ENCODE peak calls at places on chromosome X, in nine cellular contexts. One of them, this sample, is unnamed.

GRCh38 chrX:129706395-129707072 is 32.2 kb upstream of the XPNPEP2 start:
- DNase-seq in stromal cell of bone marrow: no peak
- DNase-seq in EL: peak
- DNase-seq in A172: peak
- DNase-seq in foreskin fibroblast: peak
- DNase-seq in KBM-7: no peak
- DNase-seq in suprapubic skin: no peak
- DNase-seq in HFFc6: no peak
- DNase-seq in tibial artery: peak
- DNase-seq in this sample: no peak

GRCh38 chrX:67619253-67619652 is 75.4 kb downstream of the AR start:
- DNase-seq in tibial artery: no peak
- DNase-seq in A172: peak
- DNase-seq in KBM-7: no peak
- DNase-seq in foreskin fibroblast: peak
- DNase-seq in suprapubic skin: no peak
- DNase-seq in stromal cell of bone marrow: no peak
- DNase-seq in HFFc6: peak
- DNase-seq in EL: peak
- DNase-seq in this sample: no peak

GRCh38 chrX:96394566-96394965 is 290.1 kb upstream of the DIAPH2 start:
- DNase-seq in tibial artery: no peak
- DNase-seq in HFFc6: peak
- DNase-seq in EL: peak
- DNase-seq in KBM-7: no peak
- DNase-seq in foreskin fibroblast: peak
- DNase-seq in stromal cell of bone marrow: no peak
- DNase-seq in A172: no peak
- DNase-seq in suprapubic skin: no peak
- DNase-seq in this sample: no peak

GRCh38 chrX:48966796-48967579 is 4.7 kb downstream of the KCND1 start:
- DNase-seq in foreskin fibroblast: peak
- DNase-seq in suprapubic skin: no peak
- DNase-seq in KBM-7: no peak
- DNase-seq in HFFc6: peak
- DNase-seq in A172: peak
- DNase-seq in stromal cell of bone marrow: no peak
- DNase-seq in EL: peak
- DNase-seq in tibial artery: no peak
- DNase-seq in this sample: no peak

GRCh38 chrX:27918799-27919198 is 62.5 kb downstream of the DCAF8L1 start:
- DNase-seq in suprapubic skin: no peak
- DNase-seq in tibial artery: no peak
- DNase-seq in KBM-7: peak
- DNase-seq in A172: peak
- DNase-seq in foreskin fibroblast: no peak
- DNase-seq in HFFc6: no peak
- DNase-seq in EL: no peak
- DNase-seq in stromal cell of bone marrow: no peak
- DNase-seq in this sample: no peak

GRCh38 chrX:136525738-136526606 is 6.0 kb upstream of the VGLL1 start:
- DNase-seq in EL: peak
- DNase-seq in tibial artery: peak
- DNase-seq in foreskin fibroblast: peak
- DNase-seq in suprapubic skin: no peak
- DNase-seq in stromal cell of bone marrow: peak
- DNase-seq in A172: peak
- DNase-seq in HFFc6: peak
- DNase-seq in KBM-7: no peak
- DNase-seq in this sample: no peak

GRCh38 chrX:28851871-28852270 is 264.6 kb downstream of the IL1RAPL1 start:
- DNase-seq in KBM-7: no peak
- DNase-seq in stromal cell of bone marrow: no peak
- DNase-seq in EL: no peak
- DNase-seq in suprapubic skin: no peak
- DNase-seq in A172: no peak
- DNase-seq in tibial artery: no peak
- DNase-seq in foreskin fibroblast: no peak
- DNase-seq in HFFc6: no peak
- DNase-seq in this sample: no peak

GRCh38 chrX:130887392-130887791 is 15.6 kb downstream of the ENOX2 start:
- DNase-seq in KBM-7: no peak
- DNase-seq in tibial artery: no peak
- DNase-seq in EL: no peak
- DNase-seq in suprapubic skin: no peak
- DNase-seq in foreskin fibroblast: no peak
- DNase-seq in A172: no peak
- DNase-seq in stromal cell of bone marrow: no peak
- DNase-seq in HFFc6: no peak
- DNase-seq in this sample: no peak

GRCh38 chrX:327660-328126 is 9.1 kb upstream of the GTPBP6 start:
- DNase-seq in HFFc6: no peak
- DNase-seq in suprapubic skin: peak
- DNase-seq in tibial artery: peak
- DNase-seq in KBM-7: no peak
- DNase-seq in A172: no peak
- DNase-seq in foreskin fibroblast: no peak
- DNase-seq in EL: no peak
- DNase-seq in stromal cell of bone marrow: no peak
- DNase-seq in this sample: no peak

GRCh38 chrX:45240334-45240733 is 39.7 kb upstream of the DIPK2B start:
- DNase-seq in A172: no peak
- DNase-seq in EL: no peak
- DNase-seq in stromal cell of bone marrow: no peak
- DNase-seq in HFFc6: no peak
- DNase-seq in suprapubic skin: no peak
- DNase-seq in foreskin fibroblast: no peak
- DNase-seq in tibial artery: no peak
- DNase-seq in KBM-7: peak
- DNase-seq in this sample: no peak

GRCh38 chrX:115330498-115331138 is 41.1 kb downstream of the LUZP4 start:
- DNase-seq in tibial artery: peak
- DNase-seq in stromal cell of bone marrow: peak
- DNase-seq in KBM-7: peak
- DNase-seq in suprapubic skin: no peak
- DNase-seq in A172: peak
- DNase-seq in HFFc6: peak
- DNase-seq in foreskin fibroblast: peak
- DNase-seq in EL: peak
- DNase-seq in this sample: peak

GRCh38 chrX:13345037-13345436 is 25.2 kb upstream of the ATXN3L start:
- DNase-seq in A172: no peak
- DNase-seq in tibial artery: no peak
- DNase-seq in EL: no peak
- DNase-seq in stromal cell of bone marrow: no peak
- DNase-seq in KBM-7: peak
- DNase-seq in foreskin fibroblast: no peak
- DNase-seq in suprapubic skin: no peak
- DNase-seq in HFFc6: no peak
- DNase-seq in this sample: no peak

GRCh38 chrX:9646471-9647038 is 119.1 kb downstream of the GPR143 start:
- DNase-seq in foreskin fibroblast: peak
- DNase-seq in A172: no peak
- DNase-seq in suprapubic skin: no peak
- DNase-seq in KBM-7: no peak
- DNase-seq in stromal cell of bone marrow: no peak
- DNase-seq in tibial artery: no peak
- DNase-seq in EL: no peak
- DNase-seq in HFFc6: no peak
- DNase-seq in this sample: no peak

GRCh38 chrX:8731579-8732395 is at the start of gene ANOS1:
- DNase-seq in foreskin fibroblast: peak
- DNase-seq in KBM-7: no peak
- DNase-seq in EL: peak
- DNase-seq in A172: peak
- DNase-seq in suprapubic skin: no peak
- DNase-seq in stromal cell of bone marrow: no peak
- DNase-seq in tibial artery: peak
- DNase-seq in HFFc6: no peak
- DNase-seq in this sample: no peak

GRCh38 chrX:87391742-87392141 is 125.9 kb upstream of the KLHL4 start:
- DNase-seq in tibial artery: no peak
- DNase-seq in KBM-7: no peak
- DNase-seq in stromal cell of bone marrow: no peak
- DNase-seq in foreskin fibroblast: no peak
- DNase-seq in EL: no peak
- DNase-seq in HFFc6: no peak
- DNase-seq in suprapubic skin: no peak
- DNase-seq in A172: no peak
- DNase-seq in this sample: no peak

GRCh38 chrX:103446665-103447302 is 70.4 kb downstream of the BEX3 start:
- DNase-seq in HFFc6: peak
- DNase-seq in EL: peak
- DNase-seq in tibial artery: no peak
- DNase-seq in KBM-7: no peak
- DNase-seq in stromal cell of bone marrow: no peak
- DNase-seq in A172: no peak
- DNase-seq in suprapubic skin: no peak
- DNase-seq in foreskin fibroblast: peak
- DNase-seq in this sample: no peak

GRCh38 chrX:27660878-27661277 is 70.7 kb downstream of the DCAF8L2 start:
- DNase-seq in A172: peak
- DNase-seq in stromal cell of bone marrow: no peak
- DNase-seq in EL: no peak
- DNase-seq in foreskin fibroblast: no peak
- DNase-seq in HFFc6: no peak
- DNase-seq in KBM-7: no peak
- DNase-seq in suprapubic skin: no peak
- DNase-seq in tibial artery: no peak
- DNase-seq in this sample: no peak

GRCh38 chrX:27765718-27766117 is 42.1 kb upstream of the MAGEB10 start:
- DNase-seq in foreskin fibroblast: no peak
- DNase-seq in stromal cell of bone marrow: no peak
- DNase-seq in KBM-7: no peak
- DNase-seq in EL: no peak
- DNase-seq in suprapubic skin: no peak
- DNase-seq in A172: no peak
- DNase-seq in HFFc6: no peak
- DNase-seq in tibial artery: no peak
- DNase-seq in this sample: no peak

GRCh38 chrX:115494133-115494532 is 66.8 kb upstream of the PLS3 start:
- DNase-seq in tibial artery: no peak
- DNase-seq in HFFc6: no peak
- DNase-seq in A172: no peak
- DNase-seq in foreskin fibroblast: peak
- DNase-seq in suprapubic skin: no peak
- DNase-seq in stromal cell of bone marrow: no peak
- DNase-seq in EL: no peak
- DNase-seq in KBM-7: no peak
- DNase-seq in this sample: no peak

GRCh38 chrX:18920079-18920478 is 63.8 kb downstream of the PHKA2 start:
- DNase-seq in EL: no peak
- DNase-seq in suprapubic skin: no peak
- DNase-seq in foreskin fibroblast: no peak
- DNase-seq in HFFc6: no peak
- DNase-seq in KBM-7: no peak
- DNase-seq in tibial artery: no peak
- DNase-seq in stromal cell of bone marrow: peak
- DNase-seq in A172: no peak
- DNase-seq in this sample: no peak

GRCh38 chrX:120768681-120769080 is 107.0 kb downstream of the CT47B1 start:
- DNase-seq in suprapubic skin: no peak
- DNase-seq in stromal cell of bone marrow: no peak
- DNase-seq in tibial artery: no peak
- DNase-seq in EL: peak
- DNase-seq in A172: peak
- DNase-seq in HFFc6: peak
- DNase-seq in KBM-7: no peak
- DNase-seq in foreskin fibroblast: peak
- DNase-seq in this sample: no peak

GRCh38 chrX:151184705-151185104 is 8.3 kb downstream of the GPR50 start:
- DNase-seq in HFFc6: no peak
- DNase-seq in suprapubic skin: no peak
- DNase-seq in tibial artery: no peak
- DNase-seq in foreskin fibroblast: no peak
- DNase-seq in stromal cell of bone marrow: no peak
- DNase-seq in EL: no peak
- DNase-seq in KBM-7: no peak
- DNase-seq in A172: no peak
- DNase-seq in this sample: no peak

GRCh38 chrX:32642283-32642682 is 569.1 kb downstream of the DMD start:
- DNase-seq in A172: no peak
- DNase-seq in tibial artery: no peak
- DNase-seq in KBM-7: no peak
- DNase-seq in stromal cell of bone marrow: no peak
- DNase-seq in foreskin fibroblast: no peak
- DNase-seq in suprapubic skin: no peak
- DNase-seq in EL: no peak
- DNase-seq in HFFc6: no peak
- DNase-seq in this sample: no peak

GRCh38 chrX:71542825-71543224 is 9.9 kb downstream of the OGT start:
- DNase-seq in KBM-7: no peak
- DNase-seq in stromal cell of bone marrow: no peak
- DNase-seq in HFFc6: no peak
- DNase-seq in tibial artery: no peak
- DNase-seq in foreskin fibroblast: no peak
- DNase-seq in suprapubic skin: no peak
- DNase-seq in EL: no peak
- DNase-seq in A172: no peak
- DNase-seq in this sample: no peak

GRCh38 chrX:48971325-48972213 is at the start of gene KCND1:
- DNase-seq in EL: peak
- DNase-seq in KBM-7: no peak
- DNase-seq in HFFc6: peak
- DNase-seq in A172: peak
- DNase-seq in foreskin fibroblast: peak
- DNase-seq in suprapubic skin: peak
- DNase-seq in tibial artery: peak
- DNase-seq in stromal cell of bone marrow: peak
- DNase-seq in this sample: no peak

GRCh38 chrX:12978205-12979010 is 3.5 kb downstream of the TMSB4X start:
- DNase-seq in A172: peak
- DNase-seq in suprapubic skin: no peak
- DNase-seq in stromal cell of bone marrow: peak
- DNase-seq in KBM-7: peak
- DNase-seq in EL: peak
- DNase-seq in HFFc6: peak
- DNase-seq in tibial artery: peak
- DNase-seq in foreskin fibroblast: peak
- DNase-seq in this sample: peak

GRCh38 chrX:39809326-39809725 is 288.4 kb downstream of the BCOR start:
- DNase-seq in HFFc6: peak
- DNase-seq in A172: peak
- DNase-seq in foreskin fibroblast: peak
- DNase-seq in KBM-7: peak
- DNase-seq in EL: peak
- DNase-seq in suprapubic skin: no peak
- DNase-seq in tibial artery: no peak
- DNase-seq in stromal cell of bone marrow: peak
- DNase-seq in this sample: no peak

GRCh38 chrX:118520206-118520857 is 24.7 kb downstream of the DOCK11 start:
- DNase-seq in tibial artery: no peak
- DNase-seq in EL: peak
- DNase-seq in A172: no peak
- DNase-seq in HFFc6: peak
- DNase-seq in stromal cell of bone marrow: peak
- DNase-seq in foreskin fibroblast: peak
- DNase-seq in suprapubic skin: no peak
- DNase-seq in KBM-7: no peak
- DNase-seq in this sample: no peak

GRCh38 chrX:41273638-41274037 is 60.3 kb upstream of the DDX3X start:
- DNase-seq in foreskin fibroblast: no peak
- DNase-seq in A172: peak
- DNase-seq in suprapubic skin: no peak
- DNase-seq in stromal cell of bone marrow: no peak
- DNase-seq in EL: peak
- DNase-seq in KBM-7: peak
- DNase-seq in HFFc6: peak
- DNase-seq in tibial artery: no peak
- DNase-seq in this sample: no peak

GRCh38 chrX:41148553-41148952 is 63.3 kb downstream of the USP9X start:
- DNase-seq in stromal cell of bone marrow: no peak
- DNase-seq in foreskin fibroblast: peak
- DNase-seq in KBM-7: no peak
- DNase-seq in suprapubic skin: no peak
- DNase-seq in A172: peak
- DNase-seq in EL: peak
- DNase-seq in HFFc6: peak
- DNase-seq in tibial artery: no peak
- DNase-seq in this sample: no peak